ENCODE peak calls at places on chromosomes 13 and 19, in seven cellular contexts. I is neuronal stem cell, X is Peyer's patch, F is PC-9, J is PC-3, G is tibial nerve, P is BE2C. E is an unnamed sample. For H3K27me3, the result is how much of the 10 kb centered on the place peaks cover.

GRCh38 chr13:60654405-60654804 is 257.4 kb downstream of the TDRD3 start:
- DNase-seq in I (no peak), X (no peak), F (no peak), J (peak), G (no peak), P (peak), E (peak)

GRCh38 chr19:38701455-38702063 is 42.7 kb downstream of the CAPN12 start:
- DNase-seq in I (no peak), X (peak), F (no peak), J (no peak), G (no peak), P (no peak), E (no peak)

GRCh38 chr19:55339225-55340143 is at the start of gene KMT5C:
- DNase-seq in I (peak), X (peak), F (peak), J (peak), G (peak), P (peak), E (peak)

GRCh38 chr13:72437458-72437857 is 290.0 kb downstream of the MZT1 start:
- DNase-seq in I (no peak), X (no peak), F (no peak), J (peak), G (no peak), P (no peak), E (no peak)

GRCh38 chr13:32720026-32720425 is 133.8 kb downstream of the PDS5B start:
- DNase-seq in I (no peak), X (no peak), F (peak), J (no peak), G (no peak), P (no peak), E (no peak)

GRCh38 chr19:54452626-54453025 is 3.6 kb downstream of the LENG8 start:
- DNase-seq in I (no peak), X (no peak), F (no peak), J (no peak), G (no peak), P (no peak), E (no peak)

GRCh38 chr19:4519521-4520277 is 1.4 kb upstream of the PLIN4 start:
- DNase-seq in I (no peak), X (no peak), F (no peak), J (no peak), G (no peak), P (no peak), E (peak)

GRCh38 chr19:28990522-28990921 is 222.4 kb downstream of the UQCRFS1 start:
- DNase-seq in I (no peak), X (no peak), F (no peak), J (no peak), G (no peak), P (no peak), E (no peak)

GRCh38 chr19:49691243-49692101 is 556 bp downstream of the CPT1C start:
- DNase-seq in I (peak), X (no peak), F (no peak), J (peak), G (no peak), P (peak), E (no peak)

GRCh38 chr19:48739400-48739825 is 997 bp downstream of the RASIP1 start:
- DNase-seq in I (no peak), X (no peak), F (no peak), J (no peak), G (no peak), P (no peak), E (no peak)

GRCh38 chr13:60431108-60431700 is 34.2 kb downstream of the TDRD3 start:
- DNase-seq in I (peak), X (no peak), F (peak), J (peak), G (no peak), P (no peak), E (no peak)

GRCh38 chr19:34350161-34350561 is 14.8 kb upstream of the GPI start:
- DNase-seq in I (no peak), X (no peak), F (no peak), J (no peak), G (no peak), P (no peak), E (no peak)

GRCh38 chr19:49363265-49364082 is at the start of gene DKKL1:
- DNase-seq in I (peak), X (peak), F (peak), J (peak), G (peak), P (peak), E (peak)

GRCh38 chr13:77853701-77854100 is 64.9 kb downstream of the EDNRB start:
- DNase-seq in I (peak), X (no peak), F (no peak), J (no peak), G (no peak), P (no peak), E (no peak)

GRCh38 chr13:65985632-65986031 is 1244.5 kb downstream of the PCDH9 start:
- DNase-seq in I (no peak), X (no peak), F (no peak), J (peak), G (no peak), P (peak), E (no peak)

GRCh38 chr13:22017226-22017625 is 346.4 kb downstream of the FGF9 start:
- DNase-seq in I (no peak), X (no peak), F (no peak), J (no peak), G (no peak), P (no peak), E (no peak)

GRCh38 chr13:72839831-72840426 is 58.0 kb downstream of the PIBF1 start:
- DNase-seq in I (peak), X (peak), F (peak), J (peak), G (no peak), P (peak), E (no peak)

GRCh38 chr13:100946588-100946987 is 272.0 kb upstream of the TMTC4 start:
- DNase-seq in I (no peak), X (no peak), F (no peak), J (no peak), G (no peak), P (no peak), E (no peak)

GRCh38 chr13:101523732-101524131 is 71.3 kb downstream of the ITGBL1 start:
- DNase-seq in I (no peak), X (no peak), F (no peak), J (peak), G (no peak), P (no peak), E (no peak)

GRCh38 chr19:31350693-31351211 is 1.5 kb upstream of the TSHZ3 start:
- DNase-seq in I (no peak), X (peak), F (no peak), J (peak), G (no peak), P (peak), E (peak)

GRCh38 chr19:50967924-50968708 is 1.3 kb downstream of the KLK6 start:
- DNase-seq in I (no peak), X (no peak), F (peak), J (peak), G (no peak), P (no peak), E (no peak)

GRCh38 chr19:2441096-2441752 is 13.8 kb upstream of the TIMM13 start:
- DNase-seq in I (no peak), X (no peak), F (no peak), J (no peak), G (no peak), P (no peak), E (no peak)

GRCh38 chr13:33612641-33613638 is 205.0 kb upstream of the RFC3 start:
- DNase-seq in I (no peak), X (no peak), F (no peak), J (no peak), G (no peak), P (no peak), E (no peak)

GRCh38 chr13:40480012-40480914 is 186.2 kb downstream of the FOXO1 start:
- DNase-seq in I (no peak), X (no peak), F (no peak), J (no peak), G (no peak), P (no peak), E (no peak)

GRCh38 chr13:31049833-31050232 is 111.9 kb downstream of the HSPH1 start:
- DNase-seq in I (no peak), X (no peak), F (no peak), J (no peak), G (no peak), P (no peak), E (no peak)

GRCh38 chr13:110874508-110874960 is 40.3 kb downstream of the ANKRD10 start:
- DNase-seq in I (peak), X (peak), F (peak), J (peak), G (peak), P (peak), E (peak)

GRCh38 chr19:2602391-2603181 is 99.9 kb downstream of the GNG7 start:
- DNase-seq in I (no peak), X (peak), F (peak), J (peak), G (peak), P (peak), E (peak)

GRCh38 chr13:87907202-87907601 is 236.0 kb downstream of the SLITRK5 start:
- DNase-seq in I (no peak), X (no peak), F (no peak), J (no peak), G (no peak), P (no peak), E (no peak)

GRCh38 chr13:25652764-25653163 is 281.0 kb downstream of the ATP8A2 start:
- DNase-seq in I (no peak), X (no peak), F (no peak), J (no peak), G (no peak), P (no peak), E (no peak)

GRCh38 chr13:25657062-25657588 is 285.4 kb downstream of the ATP8A2 start:
- DNase-seq in I (no peak), X (no peak), F (no peak), J (no peak), G (no peak), P (no peak), E (no peak)

GRCh38 chr13:25659091-25659502 is 287.3 kb downstream of the ATP8A2 start:
- DNase-seq in I (no peak), X (no peak), F (no peak), J (peak), G (no peak), P (no peak), E (no peak)

GRCh38 chr13:25648996-25649633 is 277.3 kb downstream of the ATP8A2 start:
- DNase-seq in I (no peak), X (no peak), F (no peak), J (no peak), G (no peak), P (no peak), E (no peak)

DNA sequence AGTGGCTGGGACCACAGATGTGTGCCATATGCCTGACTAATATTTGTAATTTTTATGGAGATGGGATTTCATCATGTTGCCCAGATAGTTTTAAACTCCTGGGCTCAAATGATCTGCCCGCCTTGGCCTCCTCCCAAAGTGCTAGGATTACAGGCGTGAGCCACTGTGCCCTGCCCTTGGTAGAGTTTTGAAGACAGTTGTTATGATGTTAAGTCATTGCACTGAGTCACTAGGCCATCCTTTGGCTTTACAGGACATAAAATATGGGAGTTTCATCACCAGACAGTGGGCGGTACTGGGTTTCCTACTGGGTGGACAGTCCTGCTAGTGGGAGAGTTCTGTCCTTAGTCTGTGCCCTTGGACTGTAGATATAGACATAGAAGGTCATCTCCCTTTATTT is 282.6 kb downstream of the ATP8A2 start:
- DNase-seq in I (no peak), X (no peak), F (no peak), J (peak), G (no peak), P (no peak), E (no peak)
- H3K4me3 ChIP-seq in I (no peak), X (no peak), F (no peak), J (no peak), G (no peak), P (no peak), E (no peak)

GRCh38 chr19:45798995-45799517 is 6.4 kb upstream of the DMWD start:
- DNase-seq in I (no peak), X (peak), F (peak), J (peak), G (no peak), P (peak), E (peak)
- H3K27me3 ChIP-seq in I (under half), X (under half), F (under half), J (under half), G (under half), P (under half), E (under half)

GRCh38 chr13:20161275-20161950 is 561 bp upstream of the GJA3 start:
- DNase-seq in I (no peak), X (no peak), F (no peak), J (no peak), G (no peak), P (no peak), E (no peak)
- H3K4me3 ChIP-seq in I (peak), X (peak), F (no peak), J (peak), G (peak), P (peak), E (peak)

GRCh38 chr19:46040952-46041500 is at the start of gene IGFL4:
- DNase-seq in I (no peak), X (no peak), F (peak), J (peak), G (no peak), P (no peak), E (no peak)

GRCh38 chr19:46042252-46042883 is 1.6 kb upstream of the IGFL4 start:
- DNase-seq in I (no peak), X (no peak), F (no peak), J (no peak), G (no peak), P (no peak), E (no peak)

GRCh38 chr19:46040125-46040524 is 677 bp downstream of the IGFL4 start:
- DNase-seq in I (no peak), X (no peak), F (no peak), J (no peak), G (no peak), P (no peak), E (no peak)

DNA sequence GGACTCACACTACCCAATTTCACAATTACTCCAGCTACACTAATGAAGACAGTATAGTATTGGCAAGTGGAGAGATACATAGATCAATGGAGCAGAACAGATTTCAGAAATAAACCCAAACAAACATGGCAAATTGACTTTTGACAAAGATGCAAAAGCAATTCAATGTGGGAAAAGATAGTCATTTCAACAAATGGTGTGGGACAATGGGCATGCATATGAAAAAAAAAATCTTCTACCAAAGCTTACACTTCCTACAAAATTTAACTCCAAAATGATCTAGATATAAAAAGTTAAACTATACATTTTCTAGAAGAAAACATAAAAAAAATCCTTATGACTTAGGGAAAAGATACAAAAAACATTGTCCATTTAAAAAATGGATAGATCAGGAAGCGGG is 2.7 kb upstream of the IGFL4 start:
- DNase-seq in I (no peak), X (no peak), F (no peak), J (no peak), G (no peak), P (no peak), E (no peak)
- H3K27me3 ChIP-seq in I (under half), X (under half), F (under half), J (under half), G (under half), P (half or more), E (half or more)

GRCh38 chr19:35609881-35610353 is 2.6 kb upstream of the HAUS5 start:
- DNase-seq in I (no peak), X (no peak), F (no peak), J (no peak), G (no peak), P (no peak), E (no peak)

GRCh38 chr19:35612559-35613321 is at the start of gene HAUS5:
- DNase-seq in I (peak), X (peak), F (peak), J (peak), G (peak), P (peak), E (peak)

GRCh38 chr19:35615036-35615435 is 2.5 kb downstream of the HAUS5 start:
- DNase-seq in I (no peak), X (no peak), F (no peak), J (no peak), G (no peak), P (no peak), E (no peak)

GRCh38 chr19:35613574-35613973 is 1.0 kb downstream of the HAUS5 start:
- DNase-seq in I (no peak), X (no peak), F (no peak), J (no peak), G (no peak), P (no peak), E (no peak)

GRCh38 chr19:35612224-35612558 is 344 bp upstream of the HAUS5 start:
- DNase-seq in I (peak), X (no peak), F (no peak), J (no peak), G (no peak), P (no peak), E (no peak)
- H3K4me3 ChIP-seq in I (no peak), X (peak), F (peak), J (peak), G (peak), P (peak), E (peak)

GRCh38 chr19:17951151-17952040 is 15.5 kb upstream of the KCNN1 start:
- DNase-seq in I (no peak), X (no peak), F (no peak), J (no peak), G (no peak), P (no peak), E (no peak)

GRCh38 chr19:17953869-17954268 is 13.0 kb upstream of the KCNN1 start:
- DNase-seq in I (no peak), X (no peak), F (no peak), J (no peak), G (no peak), P (no peak), E (no peak)

GRCh38 chr19:17952041-17952976 is 14.6 kb upstream of the KCNN1 start:
- DNase-seq in I (no peak), X (no peak), F (no peak), J (no peak), G (no peak), P (peak), E (no peak)

GRCh38 chr19:17954401-17954800 is 12.5 kb upstream of the KCNN1 start:
- DNase-seq in I (no peak), X (no peak), F (no peak), J (no peak), G (no peak), P (no peak), E (no peak)

DNA sequence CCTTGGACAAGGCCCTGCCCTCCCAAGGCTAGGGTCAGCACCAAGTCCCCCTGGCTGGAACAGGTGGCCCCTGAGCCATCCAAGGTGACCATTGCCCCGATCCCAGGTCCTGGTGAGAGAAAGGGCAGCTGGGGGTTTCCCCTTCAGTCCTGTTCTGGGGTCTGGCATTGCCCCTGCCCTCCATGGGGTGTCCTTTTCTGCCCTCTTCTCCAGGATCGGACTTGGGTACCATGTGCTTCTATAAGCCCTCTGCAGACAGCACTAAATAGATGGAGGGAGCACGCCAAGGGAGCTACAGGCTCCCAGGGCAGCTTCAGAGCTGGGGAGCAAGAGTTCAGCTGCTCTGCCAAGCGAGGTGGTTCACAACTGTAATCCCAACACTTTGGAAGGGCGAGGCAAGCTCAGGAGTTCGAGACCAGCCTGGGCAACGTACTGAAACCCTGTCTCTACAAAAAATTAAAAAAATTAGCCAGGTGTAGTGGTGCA is 13.5 kb upstream of the KCNN1 start:
- DNase-seq in I (no peak), X (no peak), F (no peak), J (no peak), G (no peak), P (no peak), E (no peak)
- H3K27me3 ChIP-seq in I (half or more), X (under half), F (half or more), J (half or more), G (under half), P (under half), E (under half)

DNA sequence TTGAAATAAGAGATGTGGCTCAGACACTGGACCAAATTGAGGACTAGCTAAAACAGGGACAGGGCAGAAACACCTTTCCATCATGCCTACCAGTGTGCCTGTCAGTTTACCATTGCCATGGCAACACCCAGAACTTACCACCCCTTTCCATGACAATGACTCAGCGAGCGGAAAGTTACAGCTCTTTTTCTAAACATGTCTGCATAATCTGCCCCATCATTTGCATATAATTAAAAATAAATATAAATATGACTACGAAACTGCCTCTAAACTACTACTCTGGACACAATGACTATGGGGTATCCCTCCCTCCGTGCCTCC is 96.0 kb downstream of the UBL3 start:
- DNase-seq in I (peak), X (no peak), F (peak), J (peak), G (no peak), P (peak), E (no peak)
- H3K4me3 ChIP-seq in I (no peak), X (no peak), F (no peak), J (no peak), G (no peak), P (no peak), E (no peak)

E was measured in heart right ventricle.